ENCODE peak calls at places on chromosomes 5 and 9, in ten cellular contexts. X, U, W, A, Z, S, T, R, H and I are unnamed samples.

GRCh38 chr5:163165277-163165676 is 272.1 kb upstream of the CCNG1 start:
- DNase-seq in X (no peak), T (no peak), R (no peak), W (no peak), Z (no peak), S (no peak), U (no peak), H (no peak), A (no peak), I (no peak)

GRCh38 chr5:164358531-164359259 is 853.3 kb downstream of the MAT2B start:
- DNase-seq in X (no peak), U (no peak), H (no peak), T (no peak), Z (no peak), A (no peak), S (no peak), W (peak), R (no peak), I (no peak)

GRCh38 chr9:129561594-129562281 is 59.2 kb downstream of the C9orf50 start:
- DNase-seq in H (no peak), S (no peak), Z (no peak), W (no peak), A (no peak), T (no peak), R (no peak), U (no peak), X (no peak), I (no peak)

GRCh38 chr5:71932131-71932635 is 175.1 kb upstream of the MAP1B start:
- DNase-seq in R (peak), Z (no peak), H (no peak), U (no peak), S (no peak), T (no peak), X (peak), W (peak), A (no peak), I (no peak)

GRCh38 chr5:134945041-134945440 is 22.7 kb upstream of the CATSPER3 start:
- DNase-seq in W (no peak), T (no peak), U (no peak), R (no peak), S (no peak), A (no peak), H (no peak), Z (no peak), X (no peak), I (peak)

GRCh38 chr5:132215329-132215728 is 12.3 kb downstream of the P4HA2 start:
- DNase-seq in A (no peak), X (peak), S (no peak), H (no peak), U (peak), R (peak), Z (no peak), T (no peak), W (peak), I (no peak)

GRCh38 chr5:102772273-102772672 is 17.2 kb downstream of the PAM start:
- DNase-seq in A (no peak), U (no peak), S (no peak), X (no peak), H (no peak), Z (no peak), R (no peak), T (no peak), W (no peak), I (no peak)

GRCh38 chr5:122515709-122516431 is 203.8 kb downstream of the SNCAIP start:
- DNase-seq in A (no peak), R (peak), T (no peak), U (peak), Z (peak), X (peak), W (peak), S (peak), H (no peak), I (peak)

GRCh38 chr5:58080573-58080972 is 379.3 kb downstream of the PLK2 start:
- DNase-seq in T (no peak), U (no peak), R (peak), Z (no peak), X (no peak), S (no peak), H (no peak), A (no peak), W (no peak), I (peak)

GRCh38 chr9:13915591-13916301 is 398.2 kb downstream of the NFIB start:
- DNase-seq in T (no peak), S (no peak), Z (no peak), W (no peak), H (no peak), R (no peak), A (no peak), U (no peak), X (no peak), I (peak)

GRCh38 chr9:1759901-1760300 is 255.2 kb upstream of the SMARCA2 start:
- DNase-seq in X (no peak), S (peak), H (no peak), U (no peak), A (no peak), T (no peak), R (no peak), W (peak), Z (no peak), I (peak)

GRCh38 chr5:2223303-2223702 is 340.6 kb upstream of the IRX4 start:
- DNase-seq in H (no peak), W (no peak), T (no peak), R (no peak), A (no peak), U (no peak), Z (no peak), X (no peak), S (peak), I (no peak)